ENCODE peak calls at places on chromosomes 7 and 10, in five cellular contexts. One of them, this sample, is unnamed. For H3K4me1, the result is how much of the 10 kb centered on the place peaks cover.

GRCh38 chr10:133162178-133162909 is 2.3 kb downstream of the KNDC1 start:
- DNase-seq in stomach: no peak
- DNase-seq in GM12878: no peak
- DNase-seq in HCT116: no peak
- DNase-seq in A549: no peak
- DNase-seq in this sample: no peak

GRCh38 chr10:69407621-69408301 is 9.0 kb downstream of the TACR2 start:
- DNase-seq in stomach: no peak
- DNase-seq in HCT116: no peak
- DNase-seq in GM12878: no peak
- DNase-seq in A549: peak
- DNase-seq in this sample: no peak

GRCh38 chr10:92662852-92663251 is 26.9 kb upstream of the HHEX start:
- DNase-seq in stomach: no peak
- DNase-seq in GM12878: no peak
- DNase-seq in A549: no peak
- DNase-seq in HCT116: no peak
- DNase-seq in this sample: no peak

GRCh38 chr7:86785641-86786040 is 141.9 kb downstream of the GRM3 start:
- DNase-seq in GM12878: peak
- DNase-seq in HCT116: no peak
- DNase-seq in stomach: no peak
- DNase-seq in A549: no peak
- DNase-seq in this sample: no peak

GRCh38 chr10:44724415-44725174 is 186.5 kb upstream of the TMEM72 start:
- DNase-seq in GM12878: peak
- DNase-seq in HCT116: no peak
- DNase-seq in A549: no peak
- DNase-seq in stomach: no peak
- DNase-seq in this sample: no peak

GRCh38 chr7:91383875-91384274 is 119.6 kb downstream of the FZD1 start:
- DNase-seq in HCT116: no peak
- DNase-seq in GM12878: no peak
- DNase-seq in A549: no peak
- DNase-seq in stomach: no peak
- DNase-seq in this sample: no peak

GRCh38 chr10:3002304-3002703 is 65.0 kb upstream of the PFKP start:
- DNase-seq in HCT116: no peak
- DNase-seq in stomach: no peak
- DNase-seq in GM12878: no peak
- DNase-seq in A549: no peak
- DNase-seq in this sample: no peak

GRCh38 chr10:77909021-77909754 is 17.4 kb downstream of the DLG5 start:
- DNase-seq in stomach: no peak
- DNase-seq in GM12878: no peak
- DNase-seq in HCT116: no peak
- DNase-seq in A549: no peak
- DNase-seq in this sample: no peak

GRCh38 chr7:158206341-158206740 is 381.3 kb downstream of the PTPRN2 start:
- DNase-seq in HCT116: no peak
- DNase-seq in A549: no peak
- DNase-seq in GM12878: no peak
- DNase-seq in stomach: no peak
- DNase-seq in this sample: no peak

GRCh38 chr10:75401569-75402485 is at the start of gene ZNF503:
- DNase-seq in HCT116: peak
- DNase-seq in A549: peak
- DNase-seq in GM12878: peak
- DNase-seq in stomach: peak
- DNase-seq in this sample: peak

GRCh38 chr10:58400609-58401008 is 15.4 kb downstream of the TFAM start:
- DNase-seq in HCT116: no peak
- DNase-seq in GM12878: no peak
- DNase-seq in stomach: no peak
- DNase-seq in A549: no peak
- DNase-seq in this sample: no peak

GRCh38 chr7:151008511-151009323 is 15.6 kb downstream of the ATG9B start:
- DNase-seq in stomach: no peak
- DNase-seq in A549: peak
- DNase-seq in HCT116: peak
- DNase-seq in GM12878: peak
- DNase-seq in this sample: no peak

GRCh38 chr10:98563811-98564210 is 117.1 kb upstream of the HPS1 start:
- DNase-seq in A549: no peak
- DNase-seq in HCT116: no peak
- DNase-seq in stomach: no peak
- DNase-seq in GM12878: no peak
- DNase-seq in this sample: no peak

GRCh38 chr10:113616244-113617074 is 47.4 kb downstream of the NRAP start:
- DNase-seq in HCT116: peak
- DNase-seq in stomach: no peak
- DNase-seq in A549: peak
- DNase-seq in GM12878: no peak
- DNase-seq in this sample: no peak

GRCh38 chr7:37488163-37488759 is 39.6 kb upstream of the ELMO1 start:
- DNase-seq in GM12878: no peak
- DNase-seq in HCT116: no peak
- DNase-seq in stomach: no peak
- DNase-seq in A549: no peak
- DNase-seq in this sample: no peak

GRCh38 chr7:44191171-44191570 is 1.9 kb upstream of the GCK start:
- DNase-seq in A549: no peak
- DNase-seq in GM12878: no peak
- DNase-seq in stomach: no peak
- DNase-seq in HCT116: no peak
- DNase-seq in this sample: no peak

GRCh38 chr10:93813507-93814465 is 56.0 kb downstream of the LGI1 start:
- DNase-seq in GM12878: no peak
- DNase-seq in HCT116: peak
- DNase-seq in A549: peak
- DNase-seq in stomach: peak
- DNase-seq in this sample: no peak

GRCh38 chr7:2641406-2642393 is 9.9 kb downstream of the TTYH3 start:
- DNase-seq in GM12878: peak
- DNase-seq in A549: no peak
- DNase-seq in HCT116: no peak
- DNase-seq in stomach: peak
- DNase-seq in this sample: no peak

GRCh38 chr7:12909483-12909882 is 222.1 kb downstream of the ARL4A start:
- DNase-seq in stomach: no peak
- DNase-seq in A549: no peak
- DNase-seq in GM12878: no peak
- DNase-seq in HCT116: no peak
- DNase-seq in this sample: no peak

GRCh38 chr10:30349967-30350735 is 1.1 kb upstream of the MTPAP start:
- DNase-seq in A549: no peak
- DNase-seq in GM12878: no peak
- DNase-seq in HCT116: no peak
- DNase-seq in stomach: no peak
- DNase-seq in this sample: no peak

GRCh38 chr7:116395125-116395791 is 104.3 kb upstream of the CAV2 start:
- DNase-seq in HCT116: peak
- DNase-seq in GM12878: no peak
- DNase-seq in A549: peak
- DNase-seq in stomach: no peak
- DNase-seq in this sample: no peak

GRCh38 chr7:88357794-88358533 is 51.3 kb upstream of the STEAP4 start:
- DNase-seq in A549: no peak
- DNase-seq in HCT116: no peak
- DNase-seq in stomach: no peak
- DNase-seq in GM12878: no peak
- DNase-seq in this sample: no peak
- TF ChIP-seq CTCF in A549: peak
- TF ChIP-seq CTCF in HCT116: peak
- TF ChIP-seq CTCF in stomach: no peak
- TF ChIP-seq CTCF in GM12878: peak
- TF ChIP-seq CTCF in this sample: no peak

GRCh38 chr10:80204193-80204714 is 1.1 kb downstream of the ANXA11 start:
- DNase-seq in GM12878: no peak
- DNase-seq in stomach: peak
- DNase-seq in A549: no peak
- DNase-seq in HCT116: no peak
- DNase-seq in this sample: no peak
- TF ChIP-seq POLR2A in GM12878: no peak
- TF ChIP-seq POLR2A in stomach: no peak
- TF ChIP-seq POLR2A in A549: no peak
- TF ChIP-seq POLR2A in HCT116: no peak
- TF ChIP-seq POLR2A in this sample: peak

GRCh38 chr10:101938316-101939272 is 95.0 kb upstream of the KCNIP2 start:
- DNase-seq in HCT116: peak
- DNase-seq in GM12878: no peak
- DNase-seq in A549: no peak
- DNase-seq in stomach: no peak
- DNase-seq in this sample: no peak
- H3K4me1 ChIP-seq in HCT116: under half
- H3K4me1 ChIP-seq in GM12878: under half
- H3K4me1 ChIP-seq in A549: half or more
- H3K4me1 ChIP-seq in stomach: under half
- H3K4me1 ChIP-seq in this sample: under half

DNA sequence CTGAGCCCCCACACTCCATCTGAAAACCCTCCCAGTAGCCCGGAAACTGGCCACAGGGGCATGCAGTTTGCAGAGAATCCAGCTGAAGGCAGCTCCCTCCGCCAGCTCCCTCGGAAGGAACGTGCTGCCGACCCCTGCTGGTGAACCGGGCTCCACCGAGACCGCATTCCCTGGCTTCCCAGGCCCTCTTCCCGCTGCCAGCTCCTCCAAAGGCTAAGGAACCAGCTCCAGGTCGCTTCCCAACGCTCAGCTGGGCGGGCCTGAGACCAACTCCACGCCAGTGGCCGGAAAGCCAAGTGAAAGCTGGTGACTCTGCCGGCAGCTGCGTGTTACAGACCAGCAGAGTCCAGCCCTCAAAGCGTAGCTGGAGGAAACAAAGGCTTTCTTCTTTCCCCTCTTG is 35.8 kb downstream of the GPER1 start:
- DNase-seq in HCT116: no peak
- DNase-seq in GM12878: no peak
- DNase-seq in A549: peak
- DNase-seq in stomach: peak
- DNase-seq in this sample: no peak
- TF ChIP-seq CTCF in HCT116: peak
- TF ChIP-seq CTCF in GM12878: no peak
- TF ChIP-seq CTCF in A549: peak
- TF ChIP-seq CTCF in stomach: peak
- TF ChIP-seq CTCF in this sample: peak

GRCh38 chr10:20551761-20552160 is 345.4 kb downstream of the NEBL start:
- DNase-seq in HCT116: no peak
- DNase-seq in stomach: no peak
- DNase-seq in GM12878: no peak
- DNase-seq in A549: no peak
- DNase-seq in this sample: no peak
- TF ChIP-seq POLR2A in HCT116: no peak
- TF ChIP-seq POLR2A in stomach: no peak
- TF ChIP-seq POLR2A in GM12878: no peak
- TF ChIP-seq POLR2A in A549: no peak
- TF ChIP-seq POLR2A in this sample: no peak

This sample was measured in esophagus squamous epithelium.